ENCODE peak calls at places on chromosomes 4 and X, in five cellular contexts. L is AG09309, P is right cardiac atrium, G is astrocyte of the spinal cord, S is BE2C. F is an unnamed sample.

GRCh38 chrX:9867214-9867613 is 81.0 kb downstream of the SHROOM2 start:
- DNase-seq in L (no peak), P (no peak), G (no peak), S (no peak), F (no peak)

GRCh38 chr4:152937535-152938236 is 1.6 kb downstream of the FHDC1 start:
- DNase-seq in L (no peak), P (peak; percentile 78), G (peak; percentile 35), S (peak; percentile 27), F (no peak)

GRCh38 chr4:26420903-26421302 is 69.4 kb downstream of the CCKAR start:
- DNase-seq in L (no peak), P (no peak), G (peak; percentile 52), S (no peak), F (peak; percentile 15)

GRCh38 chr4:47418147-47418546 is 45.4 kb downstream of the COMMD8 start:
- DNase-seq in L (no peak), P (no peak), G (no peak), S (no peak), F (no peak)

GRCh38 chrX:65537229-65537628 is 2.6 kb upstream of the LAS1L start:
- DNase-seq in L (no peak), P (no peak), G (no peak), S (no peak), F (no peak)

GRCh38 chr4:126647756-126648396 is 984.9 kb upstream of the INTU start:
- DNase-seq in L (no peak), P (no peak), G (peak; percentile 65), S (no peak), F (no peak)

GRCh38 chr4:11715753-11716521 is 287.2 kb upstream of the HS3ST1 start:
- DNase-seq in L (no peak), P (no peak), G (no peak), S (no peak), F (no peak)

GRCh38 chrX:110396777-110397176 is 38.1 kb downstream of the RTL9 start:
- DNase-seq in L (no peak), P (no peak), G (no peak), S (no peak), F (no peak)

DNA sequence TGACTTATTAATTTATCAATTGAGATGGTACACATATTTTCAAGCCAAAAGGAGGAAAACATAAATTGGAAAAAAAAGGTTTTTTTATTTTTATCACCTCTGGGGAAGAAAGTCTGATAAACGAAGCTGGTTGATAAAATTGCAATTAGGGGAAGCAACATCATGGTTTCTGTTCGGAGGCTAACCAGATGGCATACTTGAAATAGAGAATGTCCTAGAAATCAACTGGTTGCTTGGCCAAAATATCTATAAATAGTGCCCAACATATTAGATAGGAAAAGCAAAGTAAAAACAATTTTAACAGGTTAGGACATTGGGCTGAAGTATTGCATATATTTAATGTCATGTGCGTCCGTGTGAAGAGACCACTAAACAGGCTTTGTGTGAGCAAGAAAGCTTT is 14.3 kb downstream of the KLKB1 start:
- DNase-seq in L (no peak), P (no peak), G (no peak), S (no peak), F (no peak)
- H3K4me3 ChIP-seq in L (no peak overlapping the region), P (no peak overlapping the region), G (no peak overlapping the region), S (no peak overlapping the region), F (no peak overlapping the region)

GRCh38 chr4:107854326-107855030 is 29.7 kb downstream of the SGMS2 start:
- DNase-seq in L (peak; percentile 41), P (no peak), G (peak; percentile 51), S (no peak), F (peak; percentile 26)
- H3K4me3 ChIP-seq in L (peak overlapping the region; percentile 16), P (peak overlapping the region; percentile 3), G (no peak overlapping the region), S (no peak overlapping the region), F (no peak overlapping the region)

DNA sequence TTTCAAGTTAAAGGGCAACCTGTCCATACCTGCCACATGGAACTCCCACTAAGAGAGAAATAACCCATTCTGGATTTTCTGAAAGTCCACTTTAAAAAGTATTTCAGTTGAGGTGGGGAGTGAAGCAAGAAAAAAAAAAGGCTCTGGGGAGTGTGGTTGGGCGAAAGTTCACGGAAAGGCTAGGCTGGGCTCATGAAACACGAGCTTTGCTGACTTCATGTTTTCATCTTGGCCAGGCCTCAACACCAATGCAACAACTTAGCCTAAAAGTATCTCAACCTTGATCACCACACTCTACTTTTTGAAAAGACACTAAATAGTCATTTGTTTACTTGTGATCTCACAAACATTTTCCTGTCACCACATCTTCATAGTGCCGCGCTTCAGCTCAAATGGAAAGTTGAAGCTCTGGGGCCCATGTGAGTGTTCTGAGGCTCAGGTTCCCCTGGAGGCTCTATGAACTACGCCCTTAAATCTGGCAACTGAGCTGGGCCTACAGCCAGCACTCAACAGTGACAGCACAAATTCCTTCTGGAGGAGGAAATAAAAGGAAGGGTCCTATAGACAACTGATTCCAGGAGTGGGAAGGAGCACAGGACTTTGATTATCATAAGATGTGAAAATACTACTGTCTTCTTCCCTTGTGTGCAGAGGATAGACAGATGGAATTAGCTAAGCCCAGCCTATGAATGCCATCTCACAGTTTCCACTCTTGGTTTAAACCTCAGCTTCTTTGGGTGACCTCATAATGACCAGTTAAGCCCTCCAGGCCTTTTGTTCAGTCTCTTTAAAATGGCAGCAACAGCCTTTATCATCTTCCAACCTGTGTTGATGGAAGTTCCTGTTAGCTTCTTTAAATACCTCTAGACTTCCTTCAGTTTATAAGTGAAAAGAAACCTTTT is 5.1 kb downstream of the CD40LG start:
- DNase-seq in L (no peak), P (no peak), G (no peak), S (no peak), F (no peak)
- H3K4me3 ChIP-seq in L (no peak overlapping the region), P (no peak overlapping the region), G (no peak overlapping the region), S (no peak overlapping the region), F (no peak overlapping the region)

DNA sequence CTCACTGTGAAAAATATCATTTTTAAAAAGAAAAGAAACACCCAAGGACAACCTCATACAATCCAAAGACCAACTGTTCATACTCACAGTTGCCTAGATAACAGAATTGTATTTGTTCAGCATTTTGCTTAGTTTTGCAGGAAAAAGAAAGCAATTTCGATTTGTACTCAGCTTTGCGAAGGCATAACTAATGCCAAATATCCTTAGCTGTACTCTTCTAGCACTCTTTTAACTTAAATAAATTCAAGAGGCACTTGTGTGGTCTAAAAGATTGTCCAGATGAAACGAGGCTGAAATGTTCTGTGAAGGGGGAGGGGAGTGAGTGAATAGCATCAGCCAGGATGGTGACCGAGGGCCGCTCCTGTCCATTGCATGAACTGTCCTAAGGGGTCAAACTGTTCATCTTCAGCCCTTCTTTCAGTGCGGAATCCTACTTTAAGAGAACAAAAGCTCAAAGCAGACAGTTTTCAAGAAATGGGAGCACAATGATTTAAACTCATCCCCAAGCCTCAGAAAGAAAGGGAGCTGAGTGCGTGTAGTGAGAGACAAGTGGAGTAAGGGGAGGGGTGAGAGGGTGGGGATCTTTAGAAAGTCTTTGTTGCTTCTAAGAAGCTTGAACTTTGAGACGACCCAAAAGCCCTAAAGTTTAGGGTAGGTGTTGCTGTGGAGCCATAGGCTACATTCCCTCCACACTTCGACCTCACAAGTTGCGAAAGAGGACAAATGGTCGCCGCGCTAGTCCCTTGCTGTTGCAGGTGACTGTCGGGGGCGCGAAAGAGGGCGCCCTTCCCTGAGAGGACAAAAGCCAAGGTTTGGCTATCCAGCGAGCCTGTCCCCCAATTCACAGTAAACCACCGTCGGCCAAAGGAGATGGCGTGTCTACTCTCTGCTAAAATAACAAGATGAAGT is 4.0 kb upstream of the NEUROG2 start:
- DNase-seq in L (no peak), P (no peak), G (no peak), S (no peak), F (no peak)
- H3K4me3 ChIP-seq in L (no peak overlapping the region), P (no peak overlapping the region), G (no peak overlapping the region), S (no peak overlapping the region), F (no peak overlapping the region)

DNA sequence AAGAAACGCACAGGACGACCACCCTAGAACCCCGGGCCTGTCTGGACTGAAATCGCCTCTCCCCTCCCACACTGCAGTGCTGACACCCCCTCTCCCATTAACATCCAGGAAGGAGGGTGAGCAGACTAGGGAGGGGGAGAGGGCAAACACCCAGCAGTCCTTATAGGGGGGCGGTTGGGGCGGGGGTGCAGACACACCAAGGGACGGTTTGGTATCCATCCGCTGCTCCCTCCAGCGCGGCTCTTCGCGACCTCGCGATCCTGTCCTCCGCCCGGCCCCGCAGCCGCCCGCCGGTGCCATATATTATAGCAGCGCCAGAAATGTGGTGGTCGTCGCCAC is 411 bp upstream of the GPRASP1 start:
- DNase-seq in L (no peak), P (no peak), G (no peak), S (no peak), F (no peak)
- H3K4me3 ChIP-seq in L (peak overlapping the region; percentile 67), P (peak overlapping the region; percentile 66), G (peak overlapping the region; percentile 52), S (peak overlapping the region; percentile 55), F (peak overlapping the region; percentile 62)

DNA sequence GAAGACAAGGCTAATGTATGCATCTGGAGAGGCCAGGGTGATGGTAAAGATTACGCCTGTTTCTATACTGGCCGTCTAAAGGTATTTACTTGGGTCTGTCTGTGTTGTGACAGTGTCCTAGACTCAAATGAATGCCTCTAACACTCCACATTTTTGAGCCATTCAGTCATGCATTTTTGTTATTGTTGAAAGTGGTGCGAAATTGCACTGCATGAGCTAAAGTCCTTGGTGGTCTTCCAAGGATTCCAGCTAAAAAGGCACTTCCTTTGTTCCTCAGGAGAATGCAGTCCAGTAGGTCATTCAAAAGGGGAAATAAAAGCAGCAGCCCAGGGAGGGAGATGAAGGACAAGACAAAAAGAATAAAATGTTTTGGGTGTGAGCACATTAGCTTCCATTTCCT is 3.0 kb downstream of the GPC4 start:
- DNase-seq in L (no peak), P (no peak), G (peak; percentile 63), S (no peak), F (peak; percentile 3)
- H3K4me3 ChIP-seq in L (no peak overlapping the region), P (no peak overlapping the region), G (no peak overlapping the region), S (no peak overlapping the region), F (no peak overlapping the region)

DNA sequence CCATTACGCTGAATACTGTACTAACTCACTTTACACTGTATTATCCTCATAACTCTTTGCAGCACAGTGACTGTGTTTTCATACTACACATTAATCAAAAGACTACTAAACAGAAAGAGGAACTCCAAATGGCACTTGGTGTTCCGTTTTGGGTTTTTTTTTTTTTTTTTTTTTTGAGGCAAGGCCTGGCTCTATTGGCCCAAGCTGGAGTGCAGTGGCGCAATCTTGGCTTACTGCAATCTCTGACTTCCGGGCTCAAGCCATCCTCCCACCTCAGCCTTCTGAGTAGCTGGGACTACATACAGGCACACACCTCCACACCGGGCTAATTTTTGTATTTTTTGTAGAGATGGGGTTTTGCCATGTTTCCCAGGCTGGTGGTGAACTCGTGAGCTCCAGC is 10.7 kb downstream of the KLHL8 start:
- DNase-seq in L (no peak), P (peak; percentile 78), G (no peak), S (no peak), F (no peak)
- H3K4me3 ChIP-seq in L (no peak overlapping the region), P (no peak overlapping the region), G (no peak overlapping the region), S (no peak overlapping the region), F (no peak overlapping the region)

DNA sequence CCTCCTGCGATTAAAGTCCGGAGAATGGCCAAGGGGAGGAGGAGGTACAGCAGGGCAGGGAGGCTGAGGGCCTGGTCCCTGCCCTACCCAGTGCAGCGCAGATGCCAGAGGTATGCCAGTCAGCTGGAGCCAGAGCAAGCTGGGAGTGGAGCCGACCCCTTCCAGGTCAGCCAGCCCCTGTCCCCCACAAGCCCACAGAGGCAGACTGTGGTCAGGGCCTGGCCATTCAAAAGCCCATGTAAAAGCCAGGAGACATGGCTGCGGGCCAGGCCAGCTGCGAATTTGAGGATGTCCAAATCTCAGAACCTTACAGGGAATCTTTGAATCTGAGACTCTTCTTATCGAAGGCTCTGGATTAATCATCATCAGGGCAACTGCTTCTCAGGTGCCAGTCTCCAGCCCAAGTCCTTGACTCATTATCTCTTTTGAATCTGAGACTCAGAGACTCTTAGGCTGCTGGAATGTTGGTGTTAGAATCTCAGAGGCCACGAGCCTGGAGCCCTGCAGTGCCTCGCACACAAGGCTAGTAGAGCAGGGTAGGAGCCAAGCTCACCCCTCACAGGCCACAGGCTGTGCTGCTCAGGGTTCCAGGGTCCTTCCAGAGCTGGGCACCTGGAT is 572 bp downstream of the IQSEC2 start:
- DNase-seq in L (no peak), P (peak; percentile 82), G (peak; percentile 36), S (no peak), F (no peak)
- H3K4me3 ChIP-seq in L (peak overlapping the region; percentile 56), P (peak overlapping the region; percentile 29), G (peak overlapping the region; percentile 33), S (no peak overlapping the region), F (peak overlapping the region; percentile 47)